ENCODE peak calls at places on chromosomes 7 and 10, in four cellular contexts. One of them, this sample, is unnamed.

GRCh38 chr7:93921607-93922446 is at the start of gene GNG11:
- DNase-seq in K562: peak
- DNase-seq in A549: peak
- DNase-seq in HepG2: no peak
- DNase-seq in this sample: peak

GRCh38 chr7:133358728-133359127 is 105.8 kb downstream of the EXOC4 start:
- DNase-seq in K562: no peak
- DNase-seq in A549: no peak
- DNase-seq in HepG2: no peak
- DNase-seq in this sample: no peak

GRCh38 chr7:77441046-77441445 is 24.9 kb upstream of the GSAP start:
- DNase-seq in K562: no peak
- DNase-seq in A549: no peak
- DNase-seq in HepG2: no peak
- DNase-seq in this sample: no peak

GRCh38 chr7:95473276-95473985 is 12.3 kb upstream of the ASB4 start:
- DNase-seq in K562: no peak
- DNase-seq in A549: no peak
- DNase-seq in HepG2: no peak
- DNase-seq in this sample: no peak

GRCh38 chr10:5534051-5534821 is 9.5 kb downstream of the CALML3 start:
- DNase-seq in K562: no peak
- DNase-seq in A549: no peak
- DNase-seq in HepG2: peak
- DNase-seq in this sample: no peak

GRCh38 chr7:88664630-88665233 is 94.8 kb upstream of the ZNF804B start:
- DNase-seq in K562: no peak
- DNase-seq in A549: no peak
- DNase-seq in HepG2: no peak
- DNase-seq in this sample: no peak

GRCh38 chr10:23512355-23513058 is 73.6 kb downstream of the OTUD1 start:
- DNase-seq in K562: peak
- DNase-seq in A549: peak
- DNase-seq in HepG2: peak
- DNase-seq in this sample: no peak

GRCh38 chr10:112904000-112904399 is 46.0 kb upstream of the TCF7L2 start:
- DNase-seq in K562: peak
- DNase-seq in A549: peak
- DNase-seq in HepG2: peak
- DNase-seq in this sample: no peak

GRCh38 chr10:93849605-93850004 is 44.2 kb upstream of the SLC35G1 start:
- DNase-seq in K562: no peak
- DNase-seq in A549: no peak
- DNase-seq in HepG2: no peak
- DNase-seq in this sample: no peak

GRCh38 chr10:70546585-70546984 is 56.0 kb downstream of the PRF1 start:
- DNase-seq in K562: peak
- DNase-seq in A549: no peak
- DNase-seq in HepG2: no peak
- DNase-seq in this sample: no peak

GRCh38 chr10:3882855-3883254 is 97.8 kb upstream of the KLF6 start:
- DNase-seq in K562: no peak
- DNase-seq in A549: no peak
- DNase-seq in HepG2: no peak
- DNase-seq in this sample: no peak

GRCh38 chr10:89029201-89029600 is 38.6 kb downstream of the FAS start:
- DNase-seq in K562: no peak
- DNase-seq in A549: no peak
- DNase-seq in HepG2: no peak
- DNase-seq in this sample: no peak

GRCh38 chr10:104246981-104247380 is 7.7 kb upstream of the GSTO1 start:
- DNase-seq in K562: peak
- DNase-seq in A549: no peak
- DNase-seq in HepG2: no peak
- DNase-seq in this sample: no peak

GRCh38 chr10:132094581-132095234 is 29.0 kb downstream of the JAKMIP3 start:
- DNase-seq in K562: no peak
- DNase-seq in A549: peak
- DNase-seq in HepG2: no peak
- DNase-seq in this sample: no peak

GRCh38 chr7:111364413-111364812 is 197.9 kb downstream of the IMMP2L start:
- DNase-seq in K562: no peak
- DNase-seq in A549: no peak
- DNase-seq in HepG2: no peak
- DNase-seq in this sample: no peak

GRCh38 chr7:51451751-51452465 is 135.3 kb upstream of the COBL start:
- DNase-seq in K562: no peak
- DNase-seq in A549: no peak
- DNase-seq in HepG2: no peak
- DNase-seq in this sample: peak

GRCh38 chr7:69687739-69688431 is 89.6 kb downstream of the AUTS2 start:
- DNase-seq in K562: no peak
- DNase-seq in A549: no peak
- DNase-seq in HepG2: no peak
- DNase-seq in this sample: no peak

GRCh38 chr7:136874393-136875032 is 6.1 kb downstream of the CHRM2 start:
- DNase-seq in K562: peak
- DNase-seq in A549: no peak
- DNase-seq in HepG2: peak
- DNase-seq in this sample: no peak

GRCh38 chr10:102593804-102594079 is 50.5 kb upstream of the TRIM8 start:
- DNase-seq in K562: no peak
- DNase-seq in A549: no peak
- DNase-seq in HepG2: no peak
- DNase-seq in this sample: no peak

GRCh38 chr10:47241946-47242900 is 57.8 kb upstream of the GDF10 start:
- DNase-seq in K562: no peak
- DNase-seq in A549: no peak
- DNase-seq in HepG2: no peak
- DNase-seq in this sample: no peak

GRCh38 chr7:121126801-121127534 is 138.5 kb downstream of the CPED1 start:
- DNase-seq in K562: no peak
- DNase-seq in A549: no peak
- DNase-seq in HepG2: no peak
- DNase-seq in this sample: no peak

GRCh38 chr10:31188792-31189406 is 130.1 kb upstream of the ZEB1 start:
- DNase-seq in K562: no peak
- DNase-seq in A549: no peak
- DNase-seq in HepG2: no peak
- DNase-seq in this sample: no peak
- TF ChIP-seq PHF8 in K562: no peak
- TF ChIP-seq PHF8 in A549: no peak
- TF ChIP-seq PHF8 in HepG2: no peak
- TF ChIP-seq PHF8 in this sample: no peak

GRCh38 chr7:16993543-16993942 is 111.8 kb upstream of the AGR3 start:
- DNase-seq in K562: no peak
- DNase-seq in A549: no peak
- DNase-seq in HepG2: no peak
- DNase-seq in this sample: no peak

GRCh38 chr7:16991551-16991950 is 109.8 kb upstream of the AGR3 start:
- DNase-seq in K562: no peak
- DNase-seq in A549: no peak
- DNase-seq in HepG2: peak
- DNase-seq in this sample: no peak

GRCh38 chr7:16985621-16986020 is 103.8 kb upstream of the AGR3 start:
- DNase-seq in K562: no peak
- DNase-seq in A549: no peak
- DNase-seq in HepG2: no peak
- DNase-seq in this sample: no peak

GRCh38 chr7:16986775-16987174 is 105.0 kb upstream of the AGR3 start:
- DNase-seq in K562: no peak
- DNase-seq in A549: no peak
- DNase-seq in HepG2: no peak
- DNase-seq in this sample: no peak

DNA sequence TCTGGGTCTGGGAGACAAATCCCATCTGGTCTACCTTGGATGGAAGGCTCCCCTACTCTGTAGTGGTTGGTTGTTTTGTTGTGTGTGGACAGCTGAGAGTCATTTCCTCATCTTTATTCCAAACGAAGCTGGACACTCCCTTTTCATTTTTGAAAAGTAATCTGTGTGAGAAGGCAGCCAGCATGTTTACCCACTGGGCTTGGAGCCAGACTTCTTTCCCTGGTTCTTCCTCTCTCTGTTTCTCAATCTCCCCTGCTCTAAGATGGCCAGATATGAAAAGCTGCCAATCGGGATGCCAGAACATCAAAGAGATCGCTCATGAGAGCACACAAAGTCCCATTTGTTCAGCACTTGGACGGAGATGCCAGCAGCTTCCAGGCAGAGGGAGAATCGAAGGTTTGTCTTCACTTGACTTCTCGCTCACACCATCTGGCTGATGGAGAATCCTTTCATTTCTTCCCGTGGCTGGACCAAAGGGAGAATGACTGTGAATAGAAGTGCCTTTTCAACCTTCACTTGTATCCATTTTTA is 108.2 kb upstream of the AGR3 start:
- DNase-seq in K562: no peak
- DNase-seq in A549: peak
- DNase-seq in HepG2: peak
- DNase-seq in this sample: no peak
- TF ChIP-seq PHF8 in K562: no peak
- TF ChIP-seq PHF8 in A549: no peak
- TF ChIP-seq PHF8 in HepG2: no peak
- TF ChIP-seq PHF8 in this sample: no peak

GRCh38 chr7:1951600-1951999 is 281.1 kb downstream of the MAD1L1 start:
- DNase-seq in K562: no peak
- DNase-seq in A549: no peak
- DNase-seq in HepG2: no peak
- DNase-seq in this sample: no peak

GRCh38 chr7:1952169-1952760 is 280.5 kb downstream of the MAD1L1 start:
- DNase-seq in K562: no peak
- DNase-seq in A549: no peak
- DNase-seq in HepG2: no peak
- DNase-seq in this sample: no peak

GRCh38 chr7:1949681-1950055 is 279.6 kb downstream of the ELFN1 start:
- DNase-seq in K562: no peak
- DNase-seq in A549: no peak
- DNase-seq in HepG2: no peak
- DNase-seq in this sample: no peak

GRCh38 chr7:1950066-1950622 is 280.1 kb downstream of the ELFN1 start:
- DNase-seq in K562: peak
- DNase-seq in A549: no peak
- DNase-seq in HepG2: no peak
- DNase-seq in this sample: no peak

GRCh38 chr7:1950623-1951523 is 280.8 kb downstream of the ELFN1 start:
- DNase-seq in K562: peak
- DNase-seq in A549: no peak
- DNase-seq in HepG2: no peak
- DNase-seq in this sample: no peak
- TF ChIP-seq PHF8 in K562: no peak
- TF ChIP-seq PHF8 in A549: no peak
- TF ChIP-seq PHF8 in HepG2: no peak
- TF ChIP-seq PHF8 in this sample: no peak

DNA sequence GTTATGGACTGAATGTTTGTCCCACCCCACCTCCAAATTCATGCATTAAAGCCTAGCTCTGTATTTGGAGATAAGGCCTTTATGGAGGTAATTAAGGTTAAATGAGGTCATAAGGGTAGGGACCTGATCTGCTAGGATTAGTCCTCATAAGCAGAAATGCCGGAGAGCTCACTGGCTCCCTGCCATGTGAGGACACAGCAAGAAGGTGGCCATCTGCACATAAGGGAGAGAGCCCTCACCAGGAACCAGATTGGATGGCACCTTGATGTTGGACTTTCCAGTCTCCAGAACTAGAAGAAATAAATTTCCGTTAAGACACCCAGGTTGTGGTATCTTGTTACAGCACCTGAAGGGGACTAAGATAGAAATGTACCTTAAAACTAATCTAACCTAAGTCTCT is 816.1 kb upstream of the C7orf33 start:
- DNase-seq in K562: no peak
- DNase-seq in A549: no peak
- DNase-seq in HepG2: no peak
- DNase-seq in this sample: no peak
- TF ChIP-seq PHF8 in K562: no peak
- TF ChIP-seq PHF8 in A549: no peak
- TF ChIP-seq PHF8 in HepG2: no peak
- TF ChIP-seq PHF8 in this sample: no peak

This sample was measured in H1.